ENCODE peak calls at places on chromosome 20, in four cellular contexts. One of them, this sample, is unnamed.

GRCh38 chr20:57208198-57208597 is 58.2 kb downstream of the BMP7 start:
- DNase-seq in small intestine: no peak
- DNase-seq in spleen: no peak
- DNase-seq in aorta: no peak
- DNase-seq in this sample: no peak

GRCh38 chr20:1818895-1819294 is 76.3 kb upstream of the SIRPA start:
- DNase-seq in small intestine: no peak
- DNase-seq in spleen: no peak
- DNase-seq in aorta: no peak
- DNase-seq in this sample: no peak

GRCh38 chr20:4613718-4614620 is 107.7 kb upstream of the PRND start:
- DNase-seq in small intestine: peak
- DNase-seq in spleen: no peak
- DNase-seq in aorta: no peak
- DNase-seq in this sample: no peak

GRCh38 chr20:58650181-58650775 is 805 bp upstream of the STX16 start:
- DNase-seq in small intestine: peak
- DNase-seq in spleen: peak
- DNase-seq in aorta: no peak
- DNase-seq in this sample: no peak

GRCh38 chr20:36015806-36016401 is 47.5 kb downstream of the CNBD2 start:
- DNase-seq in small intestine: no peak
- DNase-seq in spleen: no peak
- DNase-seq in aorta: no peak
- DNase-seq in this sample: no peak

GRCh38 chr20:51767018-51767866 is 948 bp downstream of the ATP9A start:
- DNase-seq in small intestine: peak
- DNase-seq in spleen: peak
- DNase-seq in aorta: peak
- DNase-seq in this sample: peak

GRCh38 chr20:63567132-63567381 is 7.0 kb downstream of the HELZ2 start:
- DNase-seq in small intestine: no peak
- DNase-seq in spleen: no peak
- DNase-seq in aorta: no peak
- DNase-seq in this sample: no peak

GRCh38 chr20:59837623-59838394 is 95.6 kb downstream of the SYCP2 start:
- DNase-seq in small intestine: peak
- DNase-seq in spleen: no peak
- DNase-seq in aorta: no peak
- DNase-seq in this sample: no peak

GRCh38 chr20:44613575-44613974 is 31.2 kb downstream of the PKIG start:
- DNase-seq in small intestine: no peak
- DNase-seq in spleen: peak
- DNase-seq in aorta: no peak
- DNase-seq in this sample: no peak

GRCh38 chr20:17835240-17835940 is 133.2 kb downstream of the SNX5 start:
- DNase-seq in small intestine: no peak
- DNase-seq in spleen: no peak
- DNase-seq in aorta: peak
- DNase-seq in this sample: no peak